ENCODE peak calls at places on chromosomes 1 and 21, in five cellular contexts. L is NCI-H524; Z is stimulated activated CD4-positive, alpha-beta T cell treated with anti-CD3 and anti-CD28 coated beads, Interleukin-1b, Interleukin-23, amount 100 ng/mL, for 4 hours; D is A172; H is nucleus accumbens. M is an unnamed sample.
A peak's percentile ranks its signal among the peaks of the same experiment; 100 is the strongest.

GRCh38 chr1:18340158-18340764 is 140.5 kb upstream of the KLHDC7A start:
- DNase-seq in H (no peak), D (no peak), L (no peak), Z (no peak), M (no peak)

GRCh38 chr1:227998374-227999055 is 8.3 kb upstream of the WNT3A start:
- DNase-seq in H (no peak), D (no peak), Z (no peak), L (no peak), M (no peak)

GRCh38 chr1:60990719-60991100 is 91.7 kb upstream of the NFIA start:
- DNase-seq in D (no peak), H (no peak), L (peak; percentile 79), Z (no peak), M (no peak)

GRCh38 chr21:33219961-33220360 is 9.8 kb upstream of the IFNAR2 start:
- DNase-seq in Z (no peak), L (no peak), H (no peak), D (no peak), M (no peak)

GRCh38 chr1:25898223-25899015 is 7.8 kb downstream of the STMN1 start:
- DNase-seq in D (no peak), Z (no peak), H (no peak), L (no peak), M (no peak)

GRCh38 chr1:170351368-170351946 is 180.5 kb upstream of the GORAB start:
- DNase-seq in Z (no peak), H (no peak), D (no peak), L (no peak), M (no peak)

GRCh38 chr21:34806423-34806822 is 137.6 kb downstream of the CLIC6 start:
- DNase-seq in L (no peak), Z (no peak), H (no peak), D (no peak), M (no peak)

GRCh38 chr1:178412400-178412770 is 84.4 kb downstream of the CLEC20A start:
- DNase-seq in L (no peak), H (no peak), Z (no peak), D (no peak), M (no peak)

GRCh38 chr1:62951441-62951840 is 167.5 kb downstream of the ATG4C start:
- DNase-seq in D (no peak), H (no peak), Z (no peak), L (no peak), M (no peak)

GRCh38 chr1:2908561-2908960 is 107.1 kb upstream of the TTC34 start:
- DNase-seq in Z (no peak), L (no peak), D (no peak), H (no peak), M (no peak)

GRCh38 chr1:226444901-226445300 is 37.0 kb upstream of the PARP1 start:
- DNase-seq in Z (peak; percentile 30), L (peak; percentile 79), D (no peak), H (no peak), M (no peak)

GRCh38 chr21:38171723-38172344 is 85.0 kb upstream of the KCNJ15 start:
- DNase-seq in D (peak; percentile 94), H (no peak), L (no peak), Z (no peak), M (no peak)

M was measured in head of caudate nucleus.